ENCODE peak calls at places on chromosomes 5 and 9, in nine cellular contexts. One of them, this sample, is unnamed.

GRCh38 chr5:16863380-16864007 is 72.6 kb downstream of the MYO10 start:
- DNase-seq in right cardiac atrium: no peak
- DNase-seq in IMR-90: no peak
- DNase-seq in AG09309: no peak
- DNase-seq in astrocyte of the spinal cord: no peak
- DNase-seq in AG04450: no peak
- DNase-seq in WERI-Rb-1: no peak
- DNase-seq in brain microvascular endothelial cell: no peak
- DNase-seq in GM23248: no peak
- DNase-seq in this sample: no peak

GRCh38 chr5:6746244-6746643 is 33.0 kb downstream of the TENT4A start:
- DNase-seq in right cardiac atrium: no peak
- DNase-seq in IMR-90: no peak
- DNase-seq in AG09309: no peak
- DNase-seq in astrocyte of the spinal cord: no peak
- DNase-seq in AG04450: no peak
- DNase-seq in WERI-Rb-1: no peak
- DNase-seq in brain microvascular endothelial cell: no peak
- DNase-seq in GM23248: no peak
- DNase-seq in this sample: no peak

GRCh38 chr5:6736524-6737042 is 23.4 kb downstream of the TENT4A start:
- DNase-seq in right cardiac atrium: no peak
- DNase-seq in IMR-90: no peak
- DNase-seq in AG09309: no peak
- DNase-seq in astrocyte of the spinal cord: no peak
- DNase-seq in AG04450: no peak
- DNase-seq in WERI-Rb-1: no peak
- DNase-seq in brain microvascular endothelial cell: no peak
- DNase-seq in GM23248: no peak
- DNase-seq in this sample: no peak

GRCh38 chr5:88780731-88781130 is 102.3 kb downstream of the MEF2C start:
- DNase-seq in right cardiac atrium: no peak
- DNase-seq in IMR-90: no peak
- DNase-seq in AG09309: no peak
- DNase-seq in astrocyte of the spinal cord: no peak
- DNase-seq in AG04450: no peak
- DNase-seq in WERI-Rb-1: no peak
- DNase-seq in brain microvascular endothelial cell: no peak
- DNase-seq in GM23248: no peak
- DNase-seq in this sample: no peak

GRCh38 chr5:82046268-82046621 is 74.4 kb downstream of the ATG10 start:
- DNase-seq in right cardiac atrium: no peak
- DNase-seq in IMR-90: no peak
- DNase-seq in AG09309: no peak
- DNase-seq in astrocyte of the spinal cord: peak; percentile 10
- DNase-seq in AG04450: no peak
- DNase-seq in WERI-Rb-1: no peak
- DNase-seq in brain microvascular endothelial cell: no peak
- DNase-seq in GM23248: no peak
- DNase-seq in this sample: no peak

GRCh38 chr5:151902215-151902614 is 22.4 kb downstream of the GLRA1 start:
- DNase-seq in right cardiac atrium: no peak
- DNase-seq in IMR-90: no peak
- DNase-seq in AG09309: no peak
- DNase-seq in astrocyte of the spinal cord: no peak
- DNase-seq in AG04450: no peak
- DNase-seq in WERI-Rb-1: no peak
- DNase-seq in brain microvascular endothelial cell: no peak
- DNase-seq in GM23248: no peak
- DNase-seq in this sample: no peak

GRCh38 chr5:16913187-16913839 is 22.8 kb downstream of the MYO10 start:
- DNase-seq in right cardiac atrium: no peak
- DNase-seq in IMR-90: no peak
- DNase-seq in AG09309: no peak
- DNase-seq in astrocyte of the spinal cord: no peak
- DNase-seq in AG04450: no peak
- DNase-seq in WERI-Rb-1: no peak
- DNase-seq in brain microvascular endothelial cell: no peak
- DNase-seq in GM23248: no peak
- DNase-seq in this sample: no peak

GRCh38 chr5:154568597-154568996 is 90.6 kb upstream of the HAND1 start:
- DNase-seq in right cardiac atrium: no peak
- DNase-seq in IMR-90: no peak
- DNase-seq in AG09309: no peak
- DNase-seq in astrocyte of the spinal cord: no peak
- DNase-seq in AG04450: no peak
- DNase-seq in WERI-Rb-1: no peak
- DNase-seq in brain microvascular endothelial cell: no peak
- DNase-seq in GM23248: no peak
- DNase-seq in this sample: no peak

GRCh38 chr5:141870226-141870625 is 8.0 kb downstream of the PCDH1 start:
- DNase-seq in right cardiac atrium: no peak
- DNase-seq in IMR-90: no peak
- DNase-seq in AG09309: no peak
- DNase-seq in astrocyte of the spinal cord: no peak
- DNase-seq in AG04450: no peak
- DNase-seq in WERI-Rb-1: no peak
- DNase-seq in brain microvascular endothelial cell: no peak
- DNase-seq in GM23248: no peak
- DNase-seq in this sample: peak; percentile 52

GRCh38 chr5:32639943-32640342 is 54.6 kb downstream of the SUB1 start:
- DNase-seq in right cardiac atrium: no peak
- DNase-seq in IMR-90: no peak
- DNase-seq in AG09309: no peak
- DNase-seq in astrocyte of the spinal cord: no peak
- DNase-seq in AG04450: no peak
- DNase-seq in WERI-Rb-1: no peak
- DNase-seq in brain microvascular endothelial cell: no peak
- DNase-seq in GM23248: no peak
- DNase-seq in this sample: no peak

GRCh38 chr9:132241840-132242620 is 80.2 kb downstream of the NTNG2 start:
- DNase-seq in right cardiac atrium: no peak
- DNase-seq in IMR-90: no peak
- DNase-seq in AG09309: no peak
- DNase-seq in astrocyte of the spinal cord: no peak
- DNase-seq in AG04450: no peak
- DNase-seq in WERI-Rb-1: peak; percentile 44
- DNase-seq in brain microvascular endothelial cell: no peak
- DNase-seq in GM23248: no peak
- DNase-seq in this sample: peak; percentile 83

GRCh38 chr5:115170924-115171510 is 1.3 kb upstream of the TRIM36 start:
- DNase-seq in right cardiac atrium: no peak
- DNase-seq in IMR-90: no peak
- DNase-seq in AG09309: no peak
- DNase-seq in astrocyte of the spinal cord: no peak
- DNase-seq in AG04450: no peak
- DNase-seq in WERI-Rb-1: peak; percentile 86
- DNase-seq in brain microvascular endothelial cell: no peak
- DNase-seq in GM23248: peak; percentile 8
- DNase-seq in this sample: no peak

GRCh38 chr9:68500457-68501158 is 40.1 kb downstream of the TMEM252 start:
- DNase-seq in right cardiac atrium: no peak
- DNase-seq in IMR-90: peak; percentile 70
- DNase-seq in AG09309: no peak
- DNase-seq in astrocyte of the spinal cord: peak; percentile 14
- DNase-seq in AG04450: no peak
- DNase-seq in WERI-Rb-1: no peak
- DNase-seq in brain microvascular endothelial cell: peak; percentile 5
- DNase-seq in GM23248: peak; percentile 10
- DNase-seq in this sample: no peak

GRCh38 chr5:93359958-93360305 is 221.1 kb downstream of the NR2F1-AS1 start:
- DNase-seq in right cardiac atrium: no peak
- DNase-seq in IMR-90: no peak
- DNase-seq in AG09309: no peak
- DNase-seq in astrocyte of the spinal cord: peak; percentile 59
- DNase-seq in AG04450: no peak
- DNase-seq in WERI-Rb-1: no peak
- DNase-seq in brain microvascular endothelial cell: no peak
- DNase-seq in GM23248: no peak
- DNase-seq in this sample: no peak
- H3K4me3 ChIP-seq in right cardiac atrium: no peak overlapping the region
- H3K4me3 ChIP-seq in IMR-90: no peak overlapping the region
- H3K4me3 ChIP-seq in AG09309: no peak overlapping the region
- H3K4me3 ChIP-seq in astrocyte of the spinal cord: no peak overlapping the region
- H3K4me3 ChIP-seq in AG04450: no peak overlapping the region
- H3K4me3 ChIP-seq in WERI-Rb-1: no peak overlapping the region
- H3K4me3 ChIP-seq in brain microvascular endothelial cell: peak overlapping the region; percentile 7
- H3K4me3 ChIP-seq in GM23248: no peak overlapping the region
- H3K4me3 ChIP-seq in this sample: no peak overlapping the region

GRCh38 chr5:173230741-173231380 is 4.1 kb downstream of the NKX2-5 start:
- DNase-seq in right cardiac atrium: no peak
- DNase-seq in IMR-90: no peak
- DNase-seq in AG09309: no peak
- DNase-seq in astrocyte of the spinal cord: no peak
- DNase-seq in AG04450: no peak
- DNase-seq in WERI-Rb-1: no peak
- DNase-seq in brain microvascular endothelial cell: no peak
- DNase-seq in GM23248: no peak
- DNase-seq in this sample: peak; percentile 44

GRCh38 chr5:173229966-173230740 is 4.9 kb downstream of the NKX2-5 start:
- DNase-seq in right cardiac atrium: no peak
- DNase-seq in IMR-90: no peak
- DNase-seq in AG09309: no peak
- DNase-seq in astrocyte of the spinal cord: no peak
- DNase-seq in AG04450: no peak
- DNase-seq in WERI-Rb-1: no peak
- DNase-seq in brain microvascular endothelial cell: no peak
- DNase-seq in GM23248: no peak
- DNase-seq in this sample: peak; percentile 69

GRCh38 chr5:173232499-173233346 is 2.3 kb downstream of the NKX2-5 start:
- DNase-seq in right cardiac atrium: no peak
- DNase-seq in IMR-90: no peak
- DNase-seq in AG09309: no peak
- DNase-seq in astrocyte of the spinal cord: no peak
- DNase-seq in AG04450: no peak
- DNase-seq in WERI-Rb-1: no peak
- DNase-seq in brain microvascular endothelial cell: no peak
- DNase-seq in GM23248: peak; percentile 27
- DNase-seq in this sample: peak; percentile 79

GRCh38 chr5:173231996-173232498 is 3.0 kb downstream of the NKX2-5 start:
- DNase-seq in right cardiac atrium: no peak
- DNase-seq in IMR-90: no peak
- DNase-seq in AG09309: no peak
- DNase-seq in astrocyte of the spinal cord: no peak
- DNase-seq in AG04450: no peak
- DNase-seq in WERI-Rb-1: no peak
- DNase-seq in brain microvascular endothelial cell: no peak
- DNase-seq in GM23248: no peak
- DNase-seq in this sample: peak; percentile 56

DNA sequence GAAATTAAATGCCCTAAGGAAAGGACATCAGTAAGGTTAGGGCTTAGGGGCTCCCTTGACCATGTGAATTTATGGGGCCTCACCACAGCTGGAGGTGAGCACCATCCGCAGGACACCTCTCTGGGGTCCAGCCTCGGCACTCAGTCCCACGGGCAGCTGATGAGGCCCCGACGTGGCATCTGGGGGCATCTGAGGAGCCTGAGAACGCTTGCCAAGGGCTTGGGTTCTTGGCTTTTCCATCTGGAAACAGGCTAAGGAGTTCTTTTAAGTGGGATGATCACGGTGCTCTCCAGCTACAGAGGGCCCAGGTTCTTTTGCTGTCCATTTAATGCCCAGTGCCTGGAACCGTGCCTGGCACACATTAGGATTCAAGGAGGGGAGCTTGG is 3.6 kb downstream of the NKX2-5 start:
- DNase-seq in right cardiac atrium: no peak
- DNase-seq in IMR-90: no peak
- DNase-seq in AG09309: no peak
- DNase-seq in astrocyte of the spinal cord: no peak
- DNase-seq in AG04450: no peak
- DNase-seq in WERI-Rb-1: no peak
- DNase-seq in brain microvascular endothelial cell: no peak
- DNase-seq in GM23248: no peak
- DNase-seq in this sample: peak; percentile 41
- H3K4me3 ChIP-seq in right cardiac atrium: peak overlapping the region; percentile 51
- H3K4me3 ChIP-seq in IMR-90: no peak overlapping the region
- H3K4me3 ChIP-seq in AG09309: no peak overlapping the region
- H3K4me3 ChIP-seq in astrocyte of the spinal cord: no peak overlapping the region
- H3K4me3 ChIP-seq in AG04450: no peak overlapping the region
- H3K4me3 ChIP-seq in WERI-Rb-1: no peak overlapping the region
- H3K4me3 ChIP-seq in brain microvascular endothelial cell: no peak overlapping the region
- H3K4me3 ChIP-seq in GM23248: no peak overlapping the region
- H3K4me3 ChIP-seq in this sample: no peak overlapping the region

DNA sequence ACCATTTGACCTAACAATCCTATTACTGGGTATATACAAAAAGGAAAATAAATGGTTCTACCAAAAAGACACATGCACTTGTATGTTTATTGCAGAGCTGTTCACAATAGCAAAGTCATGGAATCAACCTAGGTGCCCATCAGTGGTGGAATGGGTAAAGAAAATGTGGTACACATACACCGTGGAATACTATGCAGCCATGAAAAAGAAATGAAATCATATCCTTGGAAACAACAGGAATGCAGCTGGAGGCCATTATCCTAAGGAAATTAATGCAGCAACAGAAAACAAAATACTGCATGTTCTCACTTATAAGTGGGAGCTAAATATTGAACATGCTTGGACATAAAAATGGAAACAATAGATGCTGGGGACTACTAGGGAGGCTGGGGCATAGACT is 534.1 kb upstream of the SGCD start:
- DNase-seq in right cardiac atrium: no peak
- DNase-seq in IMR-90: no peak
- DNase-seq in AG09309: no peak
- DNase-seq in astrocyte of the spinal cord: no peak
- DNase-seq in AG04450: no peak
- DNase-seq in WERI-Rb-1: no peak
- DNase-seq in brain microvascular endothelial cell: no peak
- DNase-seq in GM23248: no peak
- DNase-seq in this sample: no peak
- H3K4me3 ChIP-seq in right cardiac atrium: no peak overlapping the region
- H3K4me3 ChIP-seq in IMR-90: no peak overlapping the region
- H3K4me3 ChIP-seq in AG09309: no peak overlapping the region
- H3K4me3 ChIP-seq in astrocyte of the spinal cord: no peak overlapping the region
- H3K4me3 ChIP-seq in AG04450: no peak overlapping the region
- H3K4me3 ChIP-seq in WERI-Rb-1: no peak overlapping the region
- H3K4me3 ChIP-seq in brain microvascular endothelial cell: no peak overlapping the region
- H3K4me3 ChIP-seq in GM23248: no peak overlapping the region
- H3K4me3 ChIP-seq in this sample: no peak overlapping the region

DNA sequence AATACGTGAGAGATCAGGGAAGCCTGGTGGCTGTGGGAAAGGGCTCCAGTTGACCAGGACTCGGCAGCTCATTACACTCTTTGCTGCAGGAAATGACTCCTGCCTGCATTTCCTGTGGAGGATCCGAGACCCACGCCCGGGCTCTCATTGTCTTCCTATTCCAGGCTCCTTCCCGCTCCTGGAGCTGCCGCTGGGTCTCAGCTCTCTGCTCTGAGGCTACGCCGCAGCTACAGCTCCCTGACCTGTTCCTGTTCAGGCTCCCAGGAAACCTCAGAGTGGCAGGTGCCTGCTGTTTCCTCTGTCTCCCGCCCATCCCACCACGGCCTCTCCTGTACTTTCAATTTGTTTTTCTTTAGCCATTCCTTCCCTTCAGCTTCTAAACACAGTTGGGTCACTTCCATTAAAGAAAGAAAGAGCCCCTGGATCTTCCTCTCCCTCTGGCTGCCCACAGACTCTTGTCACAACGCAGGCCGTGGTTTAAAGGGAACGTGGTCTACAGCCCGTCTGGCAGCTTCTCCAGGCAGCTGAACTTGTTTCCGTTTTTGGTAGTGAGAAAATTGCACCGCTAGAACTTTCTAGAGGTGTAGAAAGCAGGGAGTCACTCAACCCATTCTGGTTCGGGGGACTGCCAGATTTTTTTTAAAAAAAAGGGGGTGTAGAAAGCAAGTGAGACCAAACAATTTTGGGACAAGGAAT is 71.4 kb downstream of the IL6ST start:
- DNase-seq in right cardiac atrium: peak; percentile 50
- DNase-seq in IMR-90: no peak
- DNase-seq in AG09309: no peak
- DNase-seq in astrocyte of the spinal cord: no peak
- DNase-seq in AG04450: no peak
- DNase-seq in WERI-Rb-1: no peak
- DNase-seq in brain microvascular endothelial cell: no peak
- DNase-seq in GM23248: peak; percentile 61
- DNase-seq in this sample: peak; percentile 47
- H3K4me3 ChIP-seq in right cardiac atrium: peak overlapping the region; percentile 63
- H3K4me3 ChIP-seq in IMR-90: no peak overlapping the region
- H3K4me3 ChIP-seq in AG09309: peak overlapping the region; percentile 11
- H3K4me3 ChIP-seq in astrocyte of the spinal cord: peak overlapping the region; percentile 14
- H3K4me3 ChIP-seq in AG04450: no peak overlapping the region
- H3K4me3 ChIP-seq in WERI-Rb-1: no peak overlapping the region
- H3K4me3 ChIP-seq in brain microvascular endothelial cell: peak overlapping the region; percentile 51
- H3K4me3 ChIP-seq in GM23248: peak overlapping the region; percentile 77
- H3K4me3 ChIP-seq in this sample: no peak overlapping the region

This sample was measured in H7.